ENCODE peak calls at places on chromosome 16, in six cellular contexts. X is IMR-90; S is neural progenitor cell; R is CD4-positive, CD25-positive, alpha-beta regulatory T cell; H is psoas muscle; B is heart left ventricle. W is an unnamed sample.

GRCh38 chr16:1453316-1453715 is 9.0 kb upstream of the CCDC154 start:
- DNase-seq in X (no peak), S (no peak), R (no peak), H (no peak), B (no peak), W (no peak)

GRCh38 chr16:58678716-58679115 is 5.9 kb downstream of the SLC38A7 start:
- DNase-seq in X (no peak), S (no peak), R (peak; percentile 22), H (peak; percentile 67), B (peak; percentile 61), W (no peak)

GRCh38 chr16:82605863-82606620 is 20.7 kb upstream of the CDH13 start:
- DNase-seq in X (no peak), S (peak; percentile 38), R (no peak), H (no peak), B (no peak), W (no peak)

GRCh38 chr16:58336332-58337089 is 41.7 kb upstream of the PRSS54 start:
- DNase-seq in X (peak; percentile 61), S (peak; percentile 87), R (peak; percentile 79), H (peak; percentile 85), B (peak; percentile 82), W (peak; percentile 76)

GRCh38 chr16:57270221-57271062 is 14.0 kb downstream of the PLLP start:
- DNase-seq in X (no peak), S (peak; percentile 74), R (no peak), H (peak; percentile 19), B (no peak), W (no peak)

GRCh38 chr16:18983565-18984424 is at the start of gene TMC7:
- DNase-seq in X (peak; percentile 79), S (peak; percentile 97), R (peak; percentile 14), H (peak; percentile 81), B (peak; percentile 84), W (no peak)

GRCh38 chr16:80287674-80288073 is 253.1 kb upstream of the DYNLRB2 start:
- DNase-seq in X (no peak), S (no peak), R (no peak), H (no peak), B (no peak), W (no peak)

GRCh38 chr16:3963203-3963602 is 82.7 kb upstream of the CREBBP start:
- DNase-seq in X (no peak), S (no peak), R (peak; percentile 39), H (no peak), B (no peak), W (peak; percentile 61)

GRCh38 chr16:59274141-59274540 is 540.0 kb upstream of the GOT2 start:
- DNase-seq in X (no peak), S (no peak), R (no peak), H (no peak), B (no peak), W (no peak)

GRCh38 chr16:56780646-56781045 is 50.7 kb downstream of the NUP93 start:
- DNase-seq in X (no peak), S (no peak), R (no peak), H (no peak), B (no peak), W (no peak)

GRCh38 chr16:85296859-85297698 is 184.8 kb upstream of the CIBAR2 start:
- DNase-seq in X (no peak), S (peak; percentile 72), R (peak; percentile 51), H (peak; percentile 78), B (no peak), W (peak; percentile 60)

GRCh38 chr16:30028438-30029093 is 2.5 kb downstream of the TLCD3B start:
- DNase-seq in X (no peak), S (peak; percentile 89), R (no peak), H (no peak), B (no peak), W (no peak)

GRCh38 chr16:6019490-6019991 is 921.9 kb upstream of the EEF2KMT start:
- DNase-seq in X (no peak), S (peak; percentile 85), R (no peak), H (no peak), B (no peak), W (no peak)

GRCh38 chr16:79182618-79183017 is 417.9 kb downstream of the MAF start:
- DNase-seq in X (no peak), S (no peak), R (no peak), H (no peak), B (no peak), W (no peak)

GRCh38 chr16:18948372-18949020 is 22.3 kb upstream of the SMG1 start:
- DNase-seq in X (no peak), S (no peak), R (no peak), H (no peak), B (no peak), W (no peak)

GRCh38 chr16:85428899-85429775 is 184.0 kb upstream of the GSE1 start:
- DNase-seq in X (no peak), S (no peak), R (no peak), H (peak; percentile 36), B (no peak), W (no peak)

GRCh38 chr16:351804-352520 is 561 bp downstream of the AXIN1 start:
- DNase-seq in X (no peak), S (peak; percentile 61), R (no peak), H (no peak), B (no peak), W (no peak)

GRCh38 chr16:25066747-25067631 is 44.6 kb upstream of the LCMT1 start:
- DNase-seq in X (peak; percentile 61), S (peak; percentile 93), R (peak; percentile 87), H (peak; percentile 92), B (peak; percentile 89), W (peak; percentile 81)

GRCh38 chr16:85331685-85332084 is 219.4 kb upstream of the CIBAR2 start:
- DNase-seq in X (no peak), S (no peak), R (no peak), H (no peak), B (no peak), W (no peak)

GRCh38 chr16:79712273-79712672 is 111.7 kb upstream of the MAF start:
- DNase-seq in X (no peak), S (no peak), R (no peak), H (no peak), B (no peak), W (no peak)

GRCh38 chr16:75555213-75555706 is 792 bp downstream of the TMEM231 start:
- DNase-seq in X (peak; percentile 86), S (peak; percentile 93), R (peak; percentile 10), H (peak; percentile 83), B (peak; percentile 90), W (no peak)

GRCh38 chr16:71564377-71564967 is 12.4 kb downstream of the TAT start:
- DNase-seq in X (no peak), S (peak; percentile 57), R (no peak), H (peak; percentile 91), B (no peak), W (no peak)

GRCh38 chr16:48903054-48903453 is 293.1 kb upstream of the N4BP1 start:
- DNase-seq in X (no peak), S (peak; percentile 46), R (no peak), H (no peak), B (no peak), W (no peak)

GRCh38 chr16:68529931-68530667 is 9.0 kb upstream of the ZFP90 start:
- DNase-seq in X (peak; percentile 75), S (peak; percentile 91), R (peak; percentile 93), H (peak; percentile 90), B (peak; percentile 89), W (peak; percentile 93)

GRCh38 chr16:68526143-68526781 is 12.8 kb upstream of the ZFP90 start:
- DNase-seq in X (no peak), S (no peak), R (peak; percentile 29), H (no peak), B (no peak), W (no peak)

GRCh38 chr16:68528686-68529379 is 10.3 kb upstream of the ZFP90 start:
- DNase-seq in X (peak; percentile 64), S (peak; percentile 91), R (peak; percentile 90), H (peak; percentile 92), B (peak; percentile 87), W (peak; percentile 84)

GRCh38 chr16:68526782-68527145 is 12.3 kb upstream of the ZFP90 start:
- DNase-seq in X (no peak), S (no peak), R (no peak), H (no peak), B (no peak), W (no peak)

GRCh38 chr16:68529608-68529930 is 9.5 kb upstream of the ZFP90 start:
- DNase-seq in X (no peak), S (no peak), R (no peak), H (no peak), B (no peak), W (no peak)
- H3K27ac ChIP-seq in X (no peak overlapping the region), S (no peak overlapping the region), R (peak overlapping the region; percentile 38), H (no peak overlapping the region), B (no peak overlapping the region), W (peak overlapping the region; percentile 56)

GRCh38 chr16:67431077-67431804 is at the start of gene HSD11B2:
- DNase-seq in X (peak; percentile 45), S (peak; percentile 91), R (no peak), H (peak; percentile 82), B (no peak), W (no peak)

GRCh38 chr16:67430504-67431076 is 331 bp upstream of the HSD11B2 start:
- DNase-seq in X (no peak), S (peak; percentile 57), R (peak; percentile 27), H (no peak), B (no peak), W (no peak)

GRCh38 chr16:67428146-67428731 is 2.7 kb upstream of the HSD11B2 start:
- DNase-seq in X (peak; percentile 47), S (peak; percentile 92), R (peak; percentile 45), H (peak; percentile 88), B (peak; percentile 80), W (no peak)

GRCh38 chr16:67429053-67429798 is 1.7 kb upstream of the HSD11B2 start:
- DNase-seq in X (no peak), S (no peak), R (no peak), H (no peak), B (no peak), W (no peak)

GRCh38 chr16:67429799-67430503 is 970 bp upstream of the HSD11B2 start:
- DNase-seq in X (no peak), S (no peak), R (no peak), H (no peak), B (no peak), W (no peak)
- H3K27ac ChIP-seq in X (no peak overlapping the region), S (no peak overlapping the region), R (no peak overlapping the region), H (peak overlapping the region; percentile 60), B (no peak overlapping the region), W (no peak overlapping the region)

DNA sequence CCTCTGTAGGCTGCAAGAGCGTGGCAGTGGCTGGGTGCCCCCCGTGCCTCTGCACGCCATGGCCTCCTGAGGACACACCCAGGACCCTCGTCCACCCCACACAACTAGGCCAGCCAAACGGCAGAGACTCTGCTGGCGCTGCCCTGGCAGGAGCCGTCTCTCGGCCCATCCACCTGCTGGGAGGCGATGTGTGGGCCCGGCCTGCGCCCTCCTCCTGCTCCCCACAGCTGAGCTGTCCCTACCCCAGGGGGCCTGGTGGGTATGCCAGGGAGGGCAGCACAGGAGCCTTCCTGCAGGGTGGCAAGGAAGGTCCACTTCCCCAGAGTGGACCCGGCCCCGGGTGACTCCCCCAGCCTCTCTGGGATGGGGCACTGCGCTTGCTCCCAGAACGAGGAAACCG is 7.0 kb downstream of the RNF166 start:
- DNase-seq in X (no peak), S (no peak), R (no peak), H (no peak), B (no peak), W (no peak)
- H3K27ac ChIP-seq in X (no peak overlapping the region), S (no peak overlapping the region), R (peak overlapping the region; percentile 92), H (no peak overlapping the region), B (no peak overlapping the region), W (no peak overlapping the region)

DNA sequence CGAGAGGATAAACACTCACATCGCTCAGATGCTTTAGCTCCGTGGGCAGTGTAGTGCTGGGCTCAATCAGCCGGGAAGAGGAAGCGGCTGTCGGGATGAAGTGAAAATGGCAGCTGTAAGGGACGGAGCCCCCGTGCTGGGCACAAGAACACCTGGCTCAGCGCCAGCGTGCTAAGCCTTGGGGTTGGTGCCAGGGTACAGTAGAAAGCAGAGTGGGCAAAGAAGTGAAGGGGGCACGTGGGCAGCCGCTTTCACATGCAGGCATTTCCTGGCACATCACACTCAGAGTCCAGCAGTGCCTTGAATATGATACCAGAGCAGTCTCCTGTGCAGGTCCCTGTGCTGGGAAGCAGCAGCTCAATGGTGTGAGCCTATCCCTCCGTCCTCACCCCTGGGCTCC is 51.1 kb upstream of the FOXF1 start:
- DNase-seq in X (no peak), S (no peak), R (no peak), H (no peak), B (no peak), W (no peak)
- H3K27ac ChIP-seq in X (peak overlapping the region; percentile 87), S (no peak overlapping the region), R (no peak overlapping the region), H (no peak overlapping the region), B (no peak overlapping the region), W (no peak overlapping the region)